ENCODE peak calls at places on chromosomes 7 and 10, in five cellular contexts. M, E, D, V and J are unnamed samples. For H3K27me3, the result is how much of the 10 kb centered on the place peaks cover.

GRCh38 chr7:129828078-129828762 is 124.5 kb downstream of the UBE2H start:
- DNase-seq in M (no peak), E (no peak), D (no peak), V (no peak), J (no peak)

GRCh38 chr7:73799282-73800141 is 29.4 kb upstream of the CLDN3 start:
- DNase-seq in M (no peak), E (no peak), D (no peak), V (no peak), J (peak)

GRCh38 chr10:30827531-30828120 is 198.1 kb upstream of the LYZL2 start:
- DNase-seq in M (no peak), E (no peak), D (no peak), V (peak), J (peak)

GRCh38 chr10:112954974-112955735 is 5.1 kb downstream of the TCF7L2 start:
- DNase-seq in M (no peak), E (no peak), D (no peak), V (no peak), J (peak)

GRCh38 chr10:98023024-98023423 is 7.4 kb downstream of the CRTAC1 start:
- DNase-seq in M (peak), E (no peak), D (no peak), V (no peak), J (no peak)

GRCh38 chr7:40833541-40834234 is 698.9 kb downstream of the SUGCT start:
- DNase-seq in M (no peak), E (no peak), D (no peak), V (peak), J (peak)

GRCh38 chr10:44993226-44993921 is 7.3 kb upstream of the ZNF22 start:
- DNase-seq in M (no peak), E (no peak), D (no peak), V (no peak), J (no peak)

GRCh38 chr7:50359995-50360925 is 55.7 kb downstream of the IKZF1 start:
- DNase-seq in M (no peak), E (peak), D (no peak), V (no peak), J (no peak)

GRCh38 chr10:79203833-79204232 is 135.1 kb downstream of the ZMIZ1 start:
- DNase-seq in M (no peak), E (no peak), D (no peak), V (no peak), J (no peak)

GRCh38 chr10:125003146-125003900 is 61.4 kb downstream of the ZRANB1 start:
- DNase-seq in M (peak), E (no peak), D (no peak), V (no peak), J (no peak)

GRCh38 chr7:137996386-137996851 is 5.5 kb downstream of the CREB3L2 start:
- DNase-seq in M (no peak), E (no peak), D (no peak), V (peak), J (no peak)

GRCh38 chr10:17348111-17349008 is 106.0 kb downstream of the ST8SIA6 start:
- DNase-seq in M (no peak), E (no peak), D (peak), V (peak), J (peak)

GRCh38 chr7:48154792-48155413 is 16.4 kb upstream of the ABCA13 start:
- DNase-seq in M (no peak), E (peak), D (no peak), V (peak), J (peak)

GRCh38 chr7:131307627-131308026 is 20.0 kb upstream of the MKLN1 start:
- DNase-seq in M (no peak), E (no peak), D (no peak), V (no peak), J (no peak)

GRCh38 chr7:116576350-116577319 is 51.8 kb downstream of the CAV1 start:
- DNase-seq in M (no peak), E (no peak), D (no peak), V (peak), J (peak)

GRCh38 chr10:51521605-51522004 is 177.8 kb downstream of the CSTF2T start:
- DNase-seq in M (no peak), E (no peak), D (no peak), V (no peak), J (no peak)

GRCh38 chr7:129773328-129773731 is 161.8 kb downstream of the NRF1 start:
- DNase-seq in M (no peak), E (no peak), D (no peak), V (no peak), J (no peak)

GRCh38 chr10:112732277-112732891 is 217.7 kb upstream of the TCF7L2 start:
- DNase-seq in M (no peak), E (no peak), D (no peak), V (no peak), J (peak)

GRCh38 chr10:132523561-132524442 is 13.8 kb upstream of the INPP5A start:
- DNase-seq in M (peak), E (no peak), D (no peak), V (no peak), J (no peak)

GRCh38 chr10:126580873-126581647 is 89.4 kb downstream of the C10orf90 start:
- DNase-seq in M (no peak), E (no peak), D (peak), V (no peak), J (no peak)
- H3K27me3 ChIP-seq in M (under half), E (under half), D (under half), V (under half), J (under half)

DNA sequence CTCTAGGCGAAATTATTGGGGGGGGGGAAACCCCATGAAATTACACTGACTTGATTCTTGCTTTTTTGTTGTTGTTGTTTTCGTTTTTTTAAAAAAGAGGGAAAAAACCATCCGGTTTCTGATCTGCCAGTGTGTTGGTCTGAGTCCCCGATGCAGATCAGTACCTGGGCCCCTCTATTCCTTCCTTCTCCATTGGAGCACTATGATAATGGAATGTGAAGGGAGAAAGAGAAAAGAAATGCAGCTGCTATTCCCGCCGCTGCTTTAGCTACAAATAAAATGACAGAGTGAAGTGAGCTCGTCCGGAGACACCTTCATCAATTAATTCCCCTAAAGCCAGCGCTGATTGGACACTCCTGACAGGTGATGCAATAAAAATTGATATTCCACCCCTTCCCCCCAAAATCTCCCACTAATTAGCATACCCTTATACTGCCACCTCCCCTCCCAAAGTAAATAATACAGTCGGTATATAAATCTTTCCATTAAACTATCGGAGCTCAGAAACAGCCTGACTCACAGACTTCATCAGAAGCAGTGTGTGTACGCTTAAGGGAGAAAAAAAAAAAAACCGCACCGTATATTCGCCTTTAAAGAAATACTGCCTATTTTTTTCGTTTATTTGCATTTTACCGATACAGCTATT is 7.4 kb downstream of the SKIDA1 start:
- DNase-seq in M (no peak), E (no peak), D (peak), V (peak), J (peak)
- H3K27me3 ChIP-seq in M (half or more), E (half or more), D (under half), V (under half), J (under half)

DNA sequence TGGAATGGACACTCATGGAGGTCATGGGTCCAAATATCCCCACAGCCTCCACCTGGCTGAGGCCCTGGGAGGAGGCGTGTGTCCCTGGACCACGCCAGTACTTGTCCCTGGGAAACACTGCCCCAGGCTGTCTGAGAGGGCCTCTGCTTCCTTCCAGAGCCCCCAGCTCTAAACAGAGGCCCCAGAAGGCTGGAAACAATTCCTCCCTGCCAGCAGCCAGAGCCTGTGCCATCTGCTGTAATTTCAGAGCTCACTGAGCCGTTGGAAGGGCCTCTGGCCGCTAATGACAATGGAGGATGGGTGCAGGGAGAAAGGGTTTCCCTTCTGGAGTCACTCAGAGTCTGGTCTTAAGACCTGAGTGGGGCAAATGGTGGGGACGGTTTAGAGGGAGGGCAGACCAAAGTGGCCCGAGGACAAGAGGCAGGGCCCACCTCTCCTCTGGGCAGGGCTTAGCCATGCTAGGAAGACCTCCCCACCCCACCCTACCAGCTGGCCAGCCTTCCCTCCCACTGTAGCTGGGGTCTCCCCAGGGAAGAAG is 7.1 kb downstream of the CHAT start:
- DNase-seq in M (no peak), E (no peak), D (no peak), V (no peak), J (no peak)
- H3K27me3 ChIP-seq in M (under half), E (under half), D (under half), V (under half), J (under half)

DNA sequence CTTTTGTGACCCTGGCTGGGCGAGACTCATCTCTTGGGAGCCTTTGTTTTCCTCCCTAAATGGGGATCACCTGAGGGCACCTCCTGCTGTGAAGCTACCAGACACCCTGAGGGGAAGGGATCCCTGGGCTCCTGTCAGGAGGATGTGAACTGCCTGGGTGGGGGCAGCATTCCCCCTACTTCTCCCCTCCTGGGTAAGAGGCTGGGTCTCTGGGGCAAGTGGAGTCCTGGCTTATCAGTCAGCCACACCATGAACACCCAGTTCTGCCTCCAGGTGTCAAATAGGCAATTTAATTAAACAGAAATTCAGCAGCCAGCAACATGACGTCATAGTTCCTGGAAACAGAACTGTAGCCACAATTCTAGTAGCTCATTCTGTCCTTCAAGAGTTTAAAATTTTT is 97.7 kb upstream of the RET start:
- DNase-seq in M (no peak), E (no peak), D (no peak), V (no peak), J (no peak)
- H3K27me3 ChIP-seq in M (under half), E (under half), D (under half), V (under half), J (under half)